ENCODE peak calls at places on chromosomes 6 and 20, in four cellular contexts. W is stomach, H is NB4, D is colonic mucosa. V is an unnamed sample.

GRCh38 chr6:145373826-145374225 is 361.5 kb downstream of the EPM2A start:
- DNase-seq in W (no peak), H (no peak), D (no peak), V (no peak)

GRCh38 chr6:1801401-1801800 is 191.7 kb downstream of the FOXC1 start:
- DNase-seq in W (no peak), H (no peak), D (no peak), V (peak; percentile 85)

GRCh38 chr6:30942338-30943060 is 1.7 kb downstream of the MUCL3 start:
- DNase-seq in W (peak; percentile 89), H (no peak), D (peak; percentile 79), V (peak; percentile 82)

GRCh38 chr6:150241751-150242150 is 98.9 kb downstream of the PPP1R14C start:
- DNase-seq in W (no peak), H (no peak), D (no peak), V (no peak)

GRCh38 chr6:34021001-34021838 is 124.7 kb downstream of the GRM4 start:
- DNase-seq in W (no peak), H (no peak), D (no peak), V (no peak)

GRCh38 chr6:34806738-34807453 is 15.0 kb downstream of the BLTP3A start:
- DNase-seq in W (no peak), H (no peak), D (no peak), V (no peak)

GRCh38 chr6:21024621-21025020 is 490.4 kb downstream of the CDKAL1 start:
- DNase-seq in W (no peak), H (no peak), D (no peak), V (no peak)

GRCh38 chr20:38676576-38676975 is 47.7 kb upstream of the SLC32A1 start:
- DNase-seq in W (no peak), H (no peak), D (no peak), V (no peak)

GRCh38 chr20:1536893-1537730 is 20.4 kb downstream of the SIRPD start:
- DNase-seq in W (no peak), H (peak; percentile 80), D (no peak), V (no peak)

GRCh38 chr6:139981810-139982550 is 607.5 kb upstream of the CITED2 start:
- DNase-seq in W (no peak), H (no peak), D (peak; percentile 48), V (no peak)

GRCh38 chr6:152642578-152643375 is 5.6 kb upstream of the SYNE1 start:
- DNase-seq in W (peak; percentile 78), H (peak; percentile 45), D (peak; percentile 17), V (peak; percentile 45)

GRCh38 chr6:34275128-34275804 is 26.5 kb upstream of the SMIM29 start:
- DNase-seq in W (no peak), H (no peak), D (no peak), V (no peak)

GRCh38 chr20:45359069-45359405 is 3.9 kb upstream of the SYS1 start:
- DNase-seq in W (peak; percentile 44), H (no peak), D (no peak), V (no peak)

GRCh38 chr6:14235653-14236356 is 118.2 kb downstream of the CD83 start:
- DNase-seq in W (no peak), H (no peak), D (no peak), V (no peak)

GRCh38 chr6:30547454-30547853 is 8.8 kb downstream of the GNL1 start:
- DNase-seq in W (no peak), H (no peak), D (no peak), V (no peak)

GRCh38 chr6:142523485-142523884 is 221.7 kb downstream of the ADGRG6 start:
- DNase-seq in W (no peak), H (no peak), D (no peak), V (no peak)

GRCh38 chr20:63224272-63225081 is 8.5 kb upstream of the YTHDF1 start:
- DNase-seq in W (peak; percentile 74), H (peak; percentile 32), D (no peak), V (peak; percentile 74)

GRCh38 chr6:157091832-157092231 is 231.5 kb downstream of the TMEM242 start:
- DNase-seq in W (no peak), H (no peak), D (no peak), V (no peak)

GRCh38 chr6:5063617-5064016 is 21.5 kb upstream of the PPP1R3G start:
- DNase-seq in W (no peak), H (no peak), D (no peak), V (no peak)

GRCh38 chr6:28167926-28168325 is 26.2 kb downstream of the ZKSCAN8 start:
- DNase-seq in W (no peak), H (no peak), D (no peak), V (no peak)

GRCh38 chr6:169805242-169805838 is 53.9 kb downstream of the ERMARD start:
- DNase-seq in W (no peak), H (peak; percentile 49), D (peak; percentile 3), V (no peak)

GRCh38 chr20:24892931-24893330 is 56.1 kb upstream of the CST7 start:
- DNase-seq in W (no peak), H (no peak), D (no peak), V (no peak)

GRCh38 chr20:19784511-19785172 is 26.6 kb downstream of the RIN2 start:
- DNase-seq in W (peak; percentile 38), H (peak; percentile 75), D (peak; percentile 73), V (no peak)

GRCh38 chr20:60252866-60253265 is 294.6 kb downstream of the CDH26 start:
- DNase-seq in W (no peak), H (no peak), D (no peak), V (no peak)

GRCh38 chr6:28137458-28138020 is 4.1 kb upstream of the ZKSCAN8 start:
- DNase-seq in W (no peak), H (peak; percentile 81), D (no peak), V (no peak)

GRCh38 chr6:35311390-35312075 is 13.9 kb downstream of the DEF6 start:
- DNase-seq in W (no peak), H (peak; percentile 66), D (no peak), V (no peak)

GRCh38 chr6:328184-328670 is 35.9 kb downstream of the DUSP22 start:
- DNase-seq in W (no peak), H (peak; percentile 75), D (peak; percentile 31), V (no peak)

GRCh38 chr6:50093116-50093937 is 43.6 kb upstream of the DEFB112 start:
- DNase-seq in W (no peak), H (no peak), D (no peak), V (no peak)

GRCh38 chr6:50091641-50092040 is 41.9 kb upstream of the DEFB112 start:
- DNase-seq in W (no peak), H (no peak), D (no peak), V (no peak)

DNA sequence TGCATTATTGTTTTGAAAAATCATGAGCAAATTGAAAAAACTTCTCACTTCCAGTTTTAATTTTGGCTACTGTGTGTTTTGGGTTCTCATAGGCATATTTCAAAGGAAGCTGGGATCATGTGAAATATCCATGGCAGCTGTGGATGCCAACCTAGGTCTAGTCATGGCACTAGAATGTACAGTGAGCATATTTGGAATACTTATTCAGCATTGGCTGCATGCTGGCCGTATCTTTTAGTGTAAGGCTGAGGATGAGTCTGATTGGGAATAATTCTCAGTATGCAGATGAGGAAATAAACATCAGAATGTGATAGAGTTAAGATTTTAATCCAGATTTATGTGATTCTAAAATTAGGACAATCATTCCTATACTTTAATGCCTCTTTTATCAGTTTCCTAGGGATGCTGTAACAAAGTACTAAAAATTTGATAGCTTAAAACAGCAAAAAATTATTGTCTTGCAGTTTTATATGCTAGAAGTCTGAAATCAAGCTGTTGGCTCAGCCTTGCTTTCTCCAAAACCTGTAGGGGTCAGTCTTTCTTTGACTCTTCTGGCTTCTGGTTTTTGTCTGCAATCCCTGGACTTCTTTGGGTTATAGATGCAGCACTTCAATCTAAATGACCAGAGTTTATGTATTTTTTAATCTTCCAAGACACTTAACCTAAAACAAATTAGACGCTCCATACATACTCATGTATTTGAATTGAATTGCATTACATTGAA is 37.7 kb upstream of the DEFB112 start:
- DNase-seq in W (no peak), H (no peak), D (no peak), V (no peak)
- H3K4me3 ChIP-seq in W (no peak overlapping the region), H (no peak overlapping the region), D (no peak overlapping the region), V (no peak overlapping the region)

DNA sequence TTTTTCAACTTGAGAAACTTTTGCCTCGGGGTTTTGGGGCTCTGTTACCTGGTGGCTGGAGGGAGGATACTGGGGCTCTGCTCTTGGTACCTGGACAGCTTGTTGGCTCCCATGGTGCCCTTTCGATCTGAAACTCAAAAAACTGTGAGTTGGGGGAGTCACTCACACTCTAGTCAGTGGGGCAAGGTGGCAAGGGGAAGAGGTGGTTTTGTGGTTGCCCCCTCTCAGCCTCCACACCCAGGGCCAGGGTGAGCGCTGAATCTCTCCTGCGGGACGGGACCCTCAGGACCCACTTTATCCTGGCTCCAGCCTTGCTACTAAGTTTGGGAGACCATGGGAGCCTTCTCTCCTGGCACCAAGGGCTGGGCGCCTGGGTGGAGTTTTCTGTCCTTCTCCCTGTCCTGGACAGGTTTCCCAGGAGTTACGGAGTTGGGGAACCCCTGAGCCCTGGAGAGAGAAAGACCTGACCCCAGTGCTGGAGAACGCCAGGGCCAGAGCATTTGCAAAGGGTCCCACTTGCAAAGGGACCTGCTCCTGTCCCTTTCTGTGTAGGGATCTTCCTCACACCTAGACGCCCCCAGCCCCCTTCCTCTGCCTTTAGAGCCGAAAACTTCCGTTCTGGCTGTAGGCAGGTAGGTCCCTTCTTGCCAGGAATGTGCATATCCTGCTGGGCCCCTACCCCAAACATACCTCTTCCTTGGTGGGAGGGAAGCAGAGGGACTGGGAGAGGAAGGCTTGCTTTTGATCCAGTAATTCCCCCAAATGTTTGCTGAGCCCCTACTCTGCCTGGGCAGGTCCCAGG is 2.9 kb downstream of the FOXP4 start:
- DNase-seq in W (no peak), H (no peak), D (no peak), V (no peak)
- H3K4me3 ChIP-seq in W (peak overlapping the region; percentile 95), H (no peak overlapping the region), D (no peak overlapping the region), V (no peak overlapping the region)

GRCh38 chr20:8940311-8940710 is 128.6 kb upstream of the PLCB4 start:
- DNase-seq in W (no peak), H (no peak), D (no peak), V (no peak)

GRCh38 chr20:8935878-8936277 is 133.0 kb upstream of the PLCB4 start:
- DNase-seq in W (no peak), H (no peak), D (no peak), V (no peak)

GRCh38 chr20:8934362-8934761 is 134.5 kb upstream of the PLCB4 start:
- DNase-seq in W (no peak), H (no peak), D (no peak), V (no peak)

GRCh38 chr20:8943638-8944037 is 125.2 kb upstream of the PLCB4 start:
- DNase-seq in W (no peak), H (no peak), D (no peak), V (no peak)

DNA sequence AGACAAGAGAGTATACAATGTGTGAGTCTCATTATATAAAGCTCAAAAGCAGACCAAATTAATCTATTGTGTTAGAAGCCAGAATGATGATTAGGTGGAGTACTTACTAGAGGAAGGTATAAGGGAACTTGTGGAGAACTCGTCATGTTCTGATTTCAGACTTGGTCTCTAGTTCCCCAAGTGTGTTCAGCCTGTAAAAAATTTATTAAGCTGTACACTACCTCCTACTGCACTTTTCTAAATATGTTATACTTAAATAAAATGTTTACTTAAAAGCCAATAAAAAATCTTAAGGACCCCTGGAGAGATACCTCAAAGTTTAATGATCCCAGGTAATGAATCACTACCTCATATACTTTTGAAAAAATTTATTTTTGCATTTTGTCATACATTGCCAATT is 130.4 kb upstream of the PLCB4 start:
- DNase-seq in W (no peak), H (no peak), D (no peak), V (no peak)
- H3K4me3 ChIP-seq in W (no peak overlapping the region), H (no peak overlapping the region), D (no peak overlapping the region), V (no peak overlapping the region)

GRCh38 chr20:40781340-40781916 is 92.4 kb upstream of the MAFB start:
- DNase-seq in W (no peak), H (peak; percentile 56), D (no peak), V (no peak)
- H3K4me3 ChIP-seq in W (no peak overlapping the region), H (no peak overlapping the region), D (no peak overlapping the region), V (no peak overlapping the region)

GRCh38 chr6:138498575-138499302 is 555 bp downstream of the NHSL1 start:
- DNase-seq in W (no peak), H (no peak), D (no peak), V (no peak)
- H3K4me3 ChIP-seq in W (no peak overlapping the region), H (no peak overlapping the region), D (peak overlapping the region; percentile 33), V (peak overlapping the region; percentile 4)